ENCODE peak calls at places on chromosomes 7 and 10, in six cellular contexts. C is transverse colon, G is A549, A is K562, N is stomach, Q is sigmoid colon. I is an unnamed sample.

GRCh38 chr10:12503311-12503710 is 154.0 kb downstream of the CAMK1D start:
- DNase-seq in G (no peak), A (peak), N (peak), C (peak), Q (no peak), I (no peak)

GRCh38 chr10:18179901-18180300 is 39.7 kb downstream of the CACNB2 start:
- DNase-seq in C (no peak), A (no peak), N (no peak), G (no peak), Q (peak), I (no peak)

GRCh38 chr7:40799-41750 is 151.3 kb upstream of the FAM20C start:
- DNase-seq in N (peak), G (no peak), A (no peak), C (peak), Q (peak), I (peak)

GRCh38 chr7:154296443-154296842 is 244.2 kb downstream of the DPP6 start:
- DNase-seq in N (no peak), G (no peak), Q (no peak), A (no peak), C (no peak), I (no peak)

GRCh38 chr7:45389073-45389872 is 184.9 kb upstream of the ADCY1 start:
- DNase-seq in A (no peak), Q (no peak), G (no peak), C (no peak), N (no peak), I (no peak)

GRCh38 chr7:1846331-1847065 is 176.4 kb downstream of the ELFN1 start:
- DNase-seq in Q (peak), N (no peak), G (no peak), C (no peak), A (no peak), I (no peak)

GRCh38 chr7:12719141-12719919 is 31.9 kb downstream of the ARL4A start:
- DNase-seq in G (peak), A (peak), N (no peak), C (no peak), Q (no peak), I (no peak)

GRCh38 chr7:101099969-101100781 is 14.9 kb downstream of the TRIM56 start:
- DNase-seq in N (peak), A (peak), G (peak), Q (peak), C (peak), I (peak)

GRCh38 chr7:95905165-95905564 is 132.8 kb downstream of the DYNC1I1 start:
- DNase-seq in C (no peak), A (no peak), G (no peak), Q (no peak), N (no peak), I (no peak)

DNA sequence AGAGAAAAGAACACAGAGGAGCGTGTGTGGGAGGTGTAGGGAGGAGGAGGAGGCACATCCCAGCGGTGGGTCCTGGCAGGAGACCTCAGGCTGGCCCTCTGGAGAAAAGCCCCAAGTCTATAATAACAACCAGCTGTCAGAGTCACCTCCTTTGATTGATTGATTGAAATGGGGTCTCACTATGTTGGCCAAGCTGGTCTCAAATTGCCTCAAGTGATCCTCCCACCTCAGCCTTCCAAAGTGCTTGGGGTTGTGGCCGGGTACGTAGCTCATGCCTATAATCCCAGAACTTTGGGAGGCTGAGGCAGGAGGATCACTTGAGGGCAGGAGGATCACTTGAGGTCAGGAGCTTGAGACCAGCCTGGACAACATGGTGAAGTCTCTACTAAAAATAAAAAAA is 103.0 kb upstream of the ANLN start:
- DNase-seq in Q (no peak), A (no peak), C (no peak), N (no peak), G (no peak), I (no peak)
- H3K4me3 ChIP-seq in Q (no peak), A (no peak), C (no peak), N (no peak), G (no peak), I (no peak)

DNA sequence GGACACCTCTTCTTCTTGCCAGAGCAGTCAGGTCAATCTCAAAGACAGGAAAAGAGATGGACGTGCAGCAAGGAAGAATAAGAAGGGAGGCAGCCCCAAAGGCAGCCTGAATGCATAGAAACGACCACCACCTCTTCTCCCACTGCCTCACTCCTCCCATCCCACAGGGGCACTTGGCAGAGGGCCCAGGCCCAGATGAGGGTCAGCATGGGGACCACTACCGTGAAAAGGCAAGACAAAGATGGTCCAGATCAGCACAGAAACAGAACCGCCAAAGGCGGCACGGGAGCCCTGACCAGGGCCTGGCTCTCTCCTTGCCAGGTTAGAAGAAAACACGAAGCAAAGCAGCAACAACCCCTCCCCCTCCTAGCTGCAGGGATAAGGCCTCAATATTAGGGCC is 1.9 kb upstream of the NDST2 start:
- DNase-seq in G (no peak), N (no peak), Q (no peak), C (no peak), A (no peak), I (no peak)
- TF ChIP-seq CTCF in G (no peak), N (no peak), Q (no peak), C (no peak), A (no peak), I (no peak)

GRCh38 chr7:21916629-21917028 is 29.1 kb downstream of the CDCA7L start:
- DNase-seq in Q (no peak), G (no peak), N (no peak), C (no peak), A (no peak), I (no peak)
- TF ChIP-seq EP300 in Q (no peak), G (no peak), N (no peak), C (no peak), A (no peak), I (no peak)

DNA sequence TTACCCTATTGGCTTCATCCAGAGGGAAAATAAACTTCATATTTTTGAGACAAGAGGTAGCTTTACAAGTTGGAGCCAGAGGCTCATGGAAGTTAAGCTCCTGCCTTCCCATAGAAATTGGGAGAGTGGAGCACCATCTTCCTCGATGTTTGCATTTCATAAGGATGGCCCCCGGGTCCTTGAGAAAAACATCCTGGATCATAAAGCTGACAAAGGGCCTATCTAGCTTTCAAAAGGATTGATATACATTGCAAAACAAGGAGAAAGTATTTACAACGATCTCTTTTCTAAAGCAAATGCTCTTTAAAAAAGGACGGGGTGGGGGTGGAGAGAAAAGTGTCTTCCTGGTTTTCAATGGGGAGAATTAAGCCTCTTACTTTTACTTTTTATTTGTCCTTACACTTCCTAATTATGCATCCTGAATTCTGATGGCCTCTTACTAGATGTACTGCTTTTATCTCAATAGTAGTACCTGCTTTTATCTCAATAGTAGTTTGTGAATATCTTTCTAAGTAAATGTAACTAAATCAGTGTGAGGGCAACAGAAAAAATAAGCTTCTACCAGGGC is 65.6 kb downstream of the PTPRZ1 start:
- DNase-seq in A (no peak), G (no peak), N (no peak), C (no peak), Q (no peak), I (no peak)
- H3K4me3 ChIP-seq in A (no peak), G (no peak), N (no peak), C (no peak), Q (no peak), I (no peak)

GRCh38 chr10:111522551-111522950 is 445.7 kb downstream of the ADRA2A start:
- DNase-seq in Q (no peak), N (no peak), C (no peak), A (no peak), G (no peak), I (no peak)
- TF ChIP-seq CTCF in Q (no peak), N (no peak), C (no peak), A (no peak), G (no peak), I (no peak)

DNA sequence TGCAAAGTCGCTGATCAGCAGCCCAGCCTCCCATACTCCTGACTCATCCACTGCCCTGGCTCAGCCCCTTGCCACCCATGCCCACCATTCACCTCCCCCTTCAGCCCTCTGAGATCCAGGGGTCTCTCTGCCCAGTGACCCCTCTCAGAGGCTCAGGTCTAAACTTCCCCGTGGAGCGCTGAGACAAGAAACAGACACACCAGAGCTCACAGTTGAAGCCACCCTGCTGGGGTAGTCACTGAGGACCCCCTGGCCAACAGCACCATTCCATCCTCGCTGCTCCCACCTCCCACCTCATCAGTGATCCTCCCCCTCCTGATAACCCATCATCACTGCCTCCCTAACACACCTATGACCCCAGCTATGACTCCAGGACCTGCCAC is 100.7 kb downstream of the GRID1 start:
- DNase-seq in G (no peak), A (no peak), Q (peak), C (no peak), N (peak), I (no peak)
- TF ChIP-seq EP300 in G (no peak), A (no peak), Q (no peak), C (no peak), N (no peak), I (no peak)

DNA sequence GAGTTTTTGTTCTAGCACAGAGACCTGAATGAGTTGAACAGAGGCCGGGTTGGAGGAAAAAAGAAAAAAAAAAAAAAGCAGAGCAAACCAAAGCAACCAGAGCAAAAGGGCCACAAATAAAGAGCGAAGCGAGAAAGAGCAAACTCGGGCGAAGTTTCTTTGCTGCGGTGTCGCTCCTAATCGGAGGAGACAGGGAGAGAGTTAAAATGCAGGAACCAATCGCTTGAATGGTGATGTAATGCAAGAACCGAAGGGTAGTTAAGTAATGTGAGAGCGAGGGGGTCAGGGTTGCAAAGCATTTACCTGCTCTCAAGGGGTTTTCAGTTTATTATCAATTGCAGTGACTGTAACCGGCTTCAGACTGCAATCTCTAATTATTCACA is 271.7 kb downstream of the TRIL start:
- DNase-seq in N (no peak), A (no peak), C (peak), G (peak), Q (no peak), I (no peak)
- H3K4me3 ChIP-seq in N (peak), A (no peak), C (peak), G (peak), Q (peak), I (peak)

GRCh38 chr10:83373659-83374058 is 765.6 kb upstream of the GHITM start:
- DNase-seq in N (no peak), G (peak), C (no peak), A (no peak), Q (no peak), I (no peak)
- TF ChIP-seq CTCF in N (peak), G (no peak), C (no peak), A (no peak), Q (no peak), I (no peak)

GRCh38 chr10:107546239-107546638 is 381.7 kb upstream of the SORCS1 start:
- DNase-seq in N (no peak), Q (no peak), A (no peak), G (no peak), C (no peak), I (no peak)
- TF ChIP-seq EP300 in N (no peak), Q (no peak), A (no peak), G (no peak), C (no peak), I (no peak)

I was measured in ovary.